ENCODE peak calls at places on chromosomes 4 and X, in eight cellular contexts. S is fibroblast of lung, P is mammary epithelial cell, D is HCT116, G is GM23338, Y is GM23248, N is hepatocyte, Z is PC-9. B is an unnamed sample.

GRCh38 chr4:125314676-125315570 is at the start of gene FAT4:
- DNase-seq in S (peak; percentile 99), P (peak; percentile 94), D (peak; percentile 85), G (peak; percentile 94), Y (peak; percentile 99), N (peak; percentile 96), Z (peak; percentile 69), B (peak; percentile 85)

GRCh38 chr4:112552668-112553067 is 36.7 kb upstream of the NEUROG2 start:
- DNase-seq in S (peak; percentile 61), P (peak; percentile 60), D (peak; percentile 32), G (no peak), Y (peak; percentile 82), N (no peak), Z (peak; percentile 41), B (peak; percentile 60)

GRCh38 chrX:1673337-1673736 is 58.5 kb downstream of the ASMT start:
- DNase-seq in S (no peak), P (no peak), D (peak; percentile 46), G (peak; percentile 54), Y (peak; percentile 31), N (peak; percentile 29), Z (no peak), B (peak; percentile 54)

GRCh38 chr4:95263391-95263790 is 285.4 kb downstream of the UNC5C start:
- DNase-seq in S (no peak), P (no peak), D (no peak), G (no peak), Y (no peak), N (no peak), Z (no peak), B (no peak)

GRCh38 chr4:143335979-143336827 is 473 bp upstream of the GAB1 start:
- DNase-seq in S (peak; percentile 94), P (peak; percentile 91), D (no peak), G (peak; percentile 95), Y (peak; percentile 90), N (peak; percentile 90), Z (peak; percentile 62), B (peak; percentile 74)

GRCh38 chrX:135973025-135973547 is 702 bp downstream of the MMGT1 start:
- DNase-seq in S (peak; percentile 31), P (peak; percentile 9), D (no peak), G (peak; percentile 1), Y (peak; percentile 46), N (peak; percentile 19), Z (no peak), B (peak; percentile 21)

GRCh38 chr4:47386592-47387235 is 76.8 kb downstream of the COMMD8 start:
- DNase-seq in S (no peak), P (no peak), D (no peak), G (no peak), Y (no peak), N (no peak), Z (no peak), B (no peak)

GRCh38 chrX:68049466-68049865 is 383.8 kb downstream of the OPHN1 start:
- DNase-seq in S (no peak), P (no peak), D (no peak), G (no peak), Y (no peak), N (no peak), Z (no peak), B (no peak)

GRCh38 chr4:110411599-110412011 is 64.3 kb upstream of the ENPEP start:
- DNase-seq in S (no peak), P (no peak), D (no peak), G (peak; percentile 83), Y (no peak), N (no peak), Z (no peak), B (no peak)

GRCh38 chr4:78669453-78669852 is 106.7 kb upstream of the BMP2K start:
- DNase-seq in S (no peak), P (no peak), D (peak; percentile 24), G (peak; percentile 51), Y (no peak), N (no peak), Z (no peak), B (peak; percentile 23)

GRCh38 chr4:6337331-6337935 is 67.8 kb downstream of the WFS1 start:
- DNase-seq in S (no peak), P (no peak), D (peak; percentile 54), G (no peak), Y (no peak), N (no peak), Z (no peak), B (no peak)
- TF ChIP-seq EZH2 in S (no peak), P (no peak), D (no peak), G (no peak), Y (no peak), N (no peak), Z (no peak), B (no peak)

DNA sequence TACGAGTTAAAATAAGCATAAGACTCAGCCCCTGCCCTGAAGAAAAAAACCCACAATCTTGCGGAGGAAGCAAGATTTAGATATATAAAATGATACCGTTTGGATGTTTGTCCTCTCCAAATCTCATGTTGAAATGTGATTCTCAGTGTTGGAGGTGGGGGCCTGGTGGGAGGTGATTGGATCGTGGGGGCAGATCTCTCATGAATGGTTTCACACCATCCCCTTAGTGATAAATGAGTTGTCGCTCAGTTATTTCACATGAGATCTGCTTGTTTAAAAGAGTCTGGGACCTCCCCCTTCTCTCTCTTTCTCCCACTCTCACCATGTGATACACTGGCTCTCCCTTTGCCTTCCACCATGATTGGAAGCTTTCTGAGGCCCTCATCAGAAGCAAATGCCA is 28.6 kb downstream of the EFHC2 start:
- DNase-seq in S (no peak), P (no peak), D (no peak), G (no peak), Y (no peak), N (no peak), Z (no peak), B (no peak)
- TF ChIP-seq EZH2 in S (no peak), P (no peak), D (no peak), G (no peak), Y (no peak), N (no peak), Z (no peak), B (no peak)

DNA sequence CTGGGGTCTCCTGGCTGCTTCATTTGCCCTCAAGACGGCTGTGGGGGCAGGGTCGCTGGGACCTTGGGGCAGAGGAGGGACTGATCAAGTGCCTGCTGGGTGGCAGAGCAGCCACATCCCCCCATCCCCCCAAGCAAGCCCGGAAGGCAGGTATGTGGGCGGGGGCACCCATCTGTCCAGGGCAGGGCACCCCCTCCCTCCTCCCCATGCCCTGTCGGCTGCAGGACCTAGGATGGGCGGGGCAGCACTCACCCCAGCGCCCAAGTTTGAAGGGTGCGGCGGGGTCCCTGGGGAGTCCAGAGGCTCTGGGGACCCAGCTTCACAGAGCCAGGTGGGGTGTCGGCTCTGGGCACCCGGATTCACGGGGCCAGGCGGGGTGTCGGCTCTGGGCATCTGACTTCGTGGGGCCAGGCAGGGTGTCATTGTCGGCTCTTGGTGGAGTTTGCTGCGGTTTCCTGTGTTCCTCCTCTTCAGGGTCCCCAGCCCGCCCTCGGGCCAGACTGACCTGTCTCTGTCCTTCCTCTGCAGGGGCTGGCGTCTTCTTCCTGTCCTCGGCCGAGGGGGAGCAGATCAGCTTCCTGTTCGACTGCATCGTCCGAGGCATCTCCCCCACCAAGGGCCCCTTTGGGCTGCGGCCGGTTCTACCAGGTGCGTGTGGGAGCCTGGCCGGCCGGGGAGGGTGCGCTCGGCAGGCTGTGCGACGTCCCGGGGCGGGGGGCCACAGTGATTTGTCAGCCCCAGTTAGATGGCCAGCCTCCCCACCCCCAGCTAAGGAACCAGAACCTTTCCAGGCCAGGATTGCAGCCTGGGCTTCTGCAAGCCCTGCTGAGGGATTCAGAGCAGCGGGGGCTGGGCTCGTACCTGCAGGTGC is 22.1 kb downstream of the DOK7 start:
- DNase-seq in S (no peak), P (peak; percentile 23), D (no peak), G (no peak), Y (no peak), N (no peak), Z (peak; percentile 39), B (peak; percentile 31)
- TF ChIP-seq EZH2 in S (no peak), P (no peak), D (no peak), G (no peak), Y (no peak), N (no peak), Z (no peak), B (no peak)

DNA sequence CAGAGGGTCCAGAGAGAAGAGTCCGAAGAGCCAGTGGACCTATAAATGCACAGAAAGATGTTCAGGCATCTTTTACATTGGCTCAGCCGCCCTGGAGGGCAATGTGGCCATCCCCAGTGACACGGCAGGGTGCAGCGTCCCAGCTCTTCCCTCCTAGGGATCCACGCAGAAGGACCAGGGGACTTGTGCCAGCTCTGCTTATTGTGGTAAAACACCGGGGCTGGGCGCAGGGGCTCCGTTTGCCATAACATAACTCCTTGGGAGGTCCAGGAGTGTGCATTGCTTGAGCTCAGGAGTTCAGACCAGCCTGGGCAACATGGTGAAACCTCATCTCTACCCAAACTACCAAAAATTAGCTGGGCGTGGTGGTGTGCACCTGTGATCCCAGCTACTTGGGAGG is 70.2 kb downstream of the CPZ start:
- DNase-seq in S (no peak), P (no peak), D (no peak), G (no peak), Y (no peak), N (no peak), Z (no peak), B (no peak)
- TF ChIP-seq EZH2 in S (no peak), P (no peak), D (no peak), G (no peak), Y (no peak), N (no peak), Z (no peak), B (no peak)

GRCh38 chr4:155012469-155012868 is 196.0 kb upstream of the NPY2R start:
- DNase-seq in S (no peak), P (no peak), D (no peak), G (no peak), Y (no peak), N (no peak), Z (no peak), B (no peak)

GRCh38 chr4:155017426-155017825 is 191.0 kb upstream of the NPY2R start:
- DNase-seq in S (no peak), P (no peak), D (no peak), G (no peak), Y (no peak), N (no peak), Z (no peak), B (no peak)
- TF ChIP-seq EZH2 in S (no peak), P (no peak), D (no peak), G (no peak), Y (no peak), N (no peak), Z (no peak), B (no peak)

DNA sequence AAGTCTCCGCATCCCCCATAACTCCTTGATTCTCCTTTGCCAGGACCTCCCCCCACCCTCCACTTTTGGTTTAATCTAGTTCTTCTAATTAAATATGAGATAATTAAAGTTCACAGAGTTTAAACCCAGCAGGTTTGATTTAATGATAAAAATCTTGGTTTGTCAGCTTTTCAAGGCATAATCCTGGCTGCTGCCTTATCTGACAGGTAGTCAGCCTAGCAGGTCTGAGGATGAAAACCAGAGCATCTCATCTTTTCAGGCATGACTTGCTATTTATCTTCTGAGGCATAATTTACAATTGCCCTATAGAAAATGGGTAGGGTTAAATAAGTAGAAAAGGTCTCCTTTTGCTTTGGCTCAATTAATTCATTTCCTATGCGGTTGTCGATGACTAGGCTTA is 591.2 kb downstream of the RPA4 start:
- DNase-seq in S (no peak), P (no peak), D (no peak), G (no peak), Y (no peak), N (no peak), Z (no peak), B (no peak)
- TF ChIP-seq EZH2 in S (no peak), P (no peak), D (no peak), G (no peak), Y (no peak), N (no peak), Z (no peak), B (no peak)

GRCh38 chrX:124440674-124441073 is 94.3 kb downstream of the SH2D1A start:
- DNase-seq in S (no peak), P (no peak), D (no peak), G (no peak), Y (no peak), N (no peak), Z (no peak), B (no peak)
- TF ChIP-seq EZH2 in S (no peak), P (no peak), D (no peak), G (no peak), Y (no peak), N (no peak), Z (no peak), B (no peak)